ENCODE peak calls at places on chromosomes 5 and 9, in four cellular contexts. One of them, this sample, is unnamed.

GRCh38 chr9:22055090-22055489 is 46.0 kb upstream of the CDKN2B start:
- DNase-seq in GM12878: no peak
- DNase-seq in K562: no peak
- DNase-seq in HepG2: no peak
- DNase-seq in this sample: no peak

GRCh38 chr5:14830210-14831005 is 41.2 kb downstream of the ANKH start:
- DNase-seq in K562: no peak
- DNase-seq in HepG2: no peak
- DNase-seq in GM12878: no peak
- DNase-seq in this sample: no peak

GRCh38 chr5:67166460-67166871 is 30.1 kb downstream of the CD180 start:
- DNase-seq in K562: no peak
- DNase-seq in HepG2: no peak
- DNase-seq in GM12878: no peak
- DNase-seq in this sample: no peak

GRCh38 chr5:155728857-155729683 is 597.9 kb upstream of the SGCD start:
- DNase-seq in HepG2: no peak
- DNase-seq in K562: no peak
- DNase-seq in GM12878: no peak
- DNase-seq in this sample: no peak

GRCh38 chr9:99181621-99182020 is 40.1 kb downstream of the ALG2 start:
- DNase-seq in K562: no peak
- DNase-seq in GM12878: peak; percentile 85
- DNase-seq in HepG2: no peak
- DNase-seq in this sample: no peak

GRCh38 chr9:79642671-79643070 is 70.9 kb downstream of the TLE4 start:
- DNase-seq in K562: no peak
- DNase-seq in GM12878: no peak
- DNase-seq in HepG2: no peak
- DNase-seq in this sample: no peak

GRCh38 chr5:83715316-83716060 is 5.2 kb downstream of the HAPLN1 start:
- DNase-seq in K562: no peak
- DNase-seq in GM12878: no peak
- DNase-seq in HepG2: no peak
- DNase-seq in this sample: no peak

GRCh38 chr5:81093536-81094196 is 133.5 kb downstream of the RASGRF2 start:
- DNase-seq in K562: no peak
- DNase-seq in GM12878: no peak
- DNase-seq in HepG2: no peak
- DNase-seq in this sample: no peak

GRCh38 chr9:87070331-87070730 is 123.0 kb upstream of the GAS1 start:
- DNase-seq in K562: no peak
- DNase-seq in GM12878: no peak
- DNase-seq in HepG2: no peak
- DNase-seq in this sample: no peak

GRCh38 chr9:95094002-95094401 is 223.5 kb downstream of the FANCC start:
- DNase-seq in GM12878: no peak
- DNase-seq in HepG2: no peak
- DNase-seq in K562: no peak
- DNase-seq in this sample: no peak

GRCh38 chr5:154863291-154864080 is 5.1 kb downstream of the CNOT8 start:
- DNase-seq in HepG2: no peak
- DNase-seq in GM12878: no peak
- DNase-seq in K562: no peak
- DNase-seq in this sample: no peak

GRCh38 chr5:72021651-72022357 is 85.5 kb upstream of the MAP1B start:
- DNase-seq in HepG2: no peak
- DNase-seq in K562: no peak
- DNase-seq in GM12878: no peak
- DNase-seq in this sample: no peak

GRCh38 chr5:140795259-140795641 is 598 bp downstream of the PCDHA2 start:
- DNase-seq in HepG2: no peak
- DNase-seq in GM12878: no peak
- DNase-seq in K562: peak; percentile 13
- DNase-seq in this sample: peak; percentile 16
- TF ChIP-seq BHLHE40 in HepG2: no peak
- TF ChIP-seq BHLHE40 in GM12878: no peak
- TF ChIP-seq BHLHE40 in K562: no peak
- TF ChIP-seq BHLHE40 in this sample: no peak

GRCh38 chr9:134229466-134230091 is 65.2 kb upstream of the RNU6ATAC start:
- DNase-seq in K562: no peak
- DNase-seq in HepG2: no peak
- DNase-seq in GM12878: no peak
- DNase-seq in this sample: no peak

GRCh38 chr9:134231330-134231745 is 67.0 kb upstream of the RNU6ATAC start:
- DNase-seq in HepG2: no peak
- DNase-seq in K562: no peak
- DNase-seq in GM12878: no peak
- DNase-seq in this sample: no peak

GRCh38 chr9:134231767-134232166 is 67.4 kb upstream of the RNU6ATAC start:
- DNase-seq in GM12878: no peak
- DNase-seq in K562: no peak
- DNase-seq in HepG2: no peak
- DNase-seq in this sample: no peak

GRCh38 chr9:134230942-134231325 is 66.6 kb upstream of the RNU6ATAC start:
- DNase-seq in GM12878: no peak
- DNase-seq in HepG2: no peak
- DNase-seq in K562: no peak
- DNase-seq in this sample: no peak

GRCh38 chr9:134230092-134230941 is 66.0 kb upstream of the RNU6ATAC start:
- DNase-seq in GM12878: no peak
- DNase-seq in HepG2: no peak
- DNase-seq in K562: no peak
- DNase-seq in this sample: no peak
- TF ChIP-seq SP1 in GM12878: no peak
- TF ChIP-seq SP1 in HepG2: no peak
- TF ChIP-seq SP1 in K562: no peak
- TF ChIP-seq SP1 in this sample: no peak

GRCh38 chr9:115135786-115136185 is 17.8 kb upstream of the TNC start:
- DNase-seq in K562: no peak
- DNase-seq in HepG2: no peak
- DNase-seq in GM12878: no peak
- DNase-seq in this sample: no peak

GRCh38 chr9:115136379-115136778 is 18.4 kb upstream of the TNC start:
- DNase-seq in GM12878: no peak
- DNase-seq in K562: no peak
- DNase-seq in HepG2: no peak
- DNase-seq in this sample: no peak

GRCh38 chr9:115132648-115133047 is 14.7 kb upstream of the TNC start:
- DNase-seq in K562: no peak
- DNase-seq in GM12878: no peak
- DNase-seq in HepG2: no peak
- DNase-seq in this sample: peak; percentile 7

GRCh38 chr9:115134941-115135340 is 17.0 kb upstream of the TNC start:
- DNase-seq in K562: no peak
- DNase-seq in HepG2: no peak
- DNase-seq in GM12878: no peak
- DNase-seq in this sample: no peak

GRCh38 chr9:115133649-115134048 is 15.7 kb upstream of the TNC start:
- DNase-seq in K562: no peak
- DNase-seq in HepG2: no peak
- DNase-seq in GM12878: no peak
- DNase-seq in this sample: no peak
- TF ChIP-seq BHLHE40 in K562: no peak
- TF ChIP-seq BHLHE40 in HepG2: no peak
- TF ChIP-seq BHLHE40 in GM12878: no peak
- TF ChIP-seq BHLHE40 in this sample: no peak

GRCh38 chr9:17057729-17058128 is 77.1 kb upstream of the CNTLN start:
- DNase-seq in HepG2: peak; percentile 33
- DNase-seq in GM12878: no peak
- DNase-seq in K562: no peak
- DNase-seq in this sample: no peak

GRCh38 chr9:17052626-17053025 is 82.2 kb upstream of the CNTLN start:
- DNase-seq in HepG2: no peak
- DNase-seq in K562: no peak
- DNase-seq in GM12878: no peak
- DNase-seq in this sample: no peak
- TF ChIP-seq SP1 in HepG2: no peak
- TF ChIP-seq SP1 in K562: no peak
- TF ChIP-seq SP1 in GM12878: no peak
- TF ChIP-seq SP1 in this sample: no peak

DNA sequence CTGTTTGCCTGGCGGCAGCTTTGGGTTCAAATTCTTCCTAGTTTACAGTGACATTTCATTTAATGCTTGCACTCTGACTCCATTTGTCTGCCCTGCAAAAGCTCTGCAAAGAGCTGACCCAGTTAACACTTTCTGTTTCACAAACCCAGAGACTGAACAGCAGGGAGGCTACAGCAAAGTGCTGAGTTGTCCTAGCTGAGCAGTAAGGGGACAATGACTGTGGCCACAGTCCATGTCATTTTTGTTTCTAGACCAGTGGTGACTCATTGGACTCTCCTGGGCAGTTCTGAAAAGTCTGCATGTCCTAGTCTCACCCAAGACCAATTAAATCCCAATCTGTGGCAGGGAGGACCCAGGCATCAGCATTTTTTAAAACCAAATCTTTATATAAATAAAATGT is 994.8 kb upstream of the WWC1 start:
- DNase-seq in GM12878: no peak
- DNase-seq in K562: no peak
- DNase-seq in HepG2: no peak
- DNase-seq in this sample: no peak
- TF ChIP-seq BHLHE40 in GM12878: no peak
- TF ChIP-seq BHLHE40 in K562: no peak
- TF ChIP-seq BHLHE40 in HepG2: no peak
- TF ChIP-seq BHLHE40 in this sample: no peak